ENCODE peak calls at places on chromosome 15, in eight cellular contexts. C is psoas muscle, P is neural progenitor cell, R is AG04450, N is heart left ventricle, Y is iPS DF 6.9, H is substantia nigra, M is uterus. L is an unnamed sample.

GRCh38 chr15:89132611-89133242 is 44.5 kb downstream of the ABHD2 start:
- DNase-seq in C (no peak), P (no peak), R (no peak), N (peak), Y (no peak), H (no peak), M (peak), L (no peak)

GRCh38 chr15:73369073-73369694 is 426 bp upstream of the HCN4 start:
- DNase-seq in C (no peak), P (peak), R (no peak), N (no peak), Y (no peak), H (no peak), M (no peak), L (no peak)

GRCh38 chr15:101501703-101502373 is 12.3 kb upstream of the PCSK6 start:
- DNase-seq in C (peak), P (peak), R (no peak), N (no peak), Y (peak), H (peak), M (no peak), L (peak)

GRCh38 chr15:60520825-60521368 is 42.0 kb upstream of the ICE2 start:
- DNase-seq in C (peak), P (peak), R (peak), N (peak), Y (peak), H (no peak), M (peak), L (peak)

GRCh38 chr15:52171386-52171785 is 19.8 kb downstream of the GNB5 start:
- DNase-seq in C (no peak), P (no peak), R (no peak), N (no peak), Y (no peak), H (no peak), M (no peak), L (no peak)

GRCh38 chr15:89389841-89390603 is 55.4 kb upstream of the POLG start:
- DNase-seq in C (no peak), P (peak), R (no peak), N (no peak), Y (no peak), H (no peak), M (no peak), L (no peak)

GRCh38 chr15:61871926-61872522 is 188.2 kb downstream of the VPS13C start:
- DNase-seq in C (no peak), P (peak), R (no peak), N (no peak), Y (no peak), H (no peak), M (no peak), L (no peak)

GRCh38 chr15:59501531-59502113 is 63.6 kb downstream of the FAM81A start:
- DNase-seq in C (no peak), P (peak), R (no peak), N (no peak), Y (peak), H (no peak), M (no peak), L (no peak)

GRCh38 chr15:34708422-34708821 is 46.4 kb downstream of the GJD2 start:
- DNase-seq in C (no peak), P (peak), R (peak), N (no peak), Y (no peak), H (no peak), M (no peak), L (no peak)

GRCh38 chr15:72532991-72533601 is 59.0 kb downstream of the ARIH1 start:
- DNase-seq in C (no peak), P (peak), R (no peak), N (no peak), Y (no peak), H (no peak), M (no peak), L (no peak)

GRCh38 chr15:80501453-80501852 is 97.3 kb downstream of the ARNT2 start:
- DNase-seq in C (no peak), P (no peak), R (no peak), N (no peak), Y (no peak), H (no peak), M (no peak), L (no peak)

GRCh38 chr15:95076381-95076780 is 845.0 kb downstream of the MCTP2 start:
- DNase-seq in C (no peak), P (no peak), R (no peak), N (no peak), Y (no peak), H (no peak), M (no peak), L (no peak)

GRCh38 chr15:93929375-93930094 is 301.8 kb upstream of the MCTP2 start:
- DNase-seq in C (peak), P (peak), R (peak), N (peak), Y (no peak), H (no peak), M (peak), L (no peak)

GRCh38 chr15:51801391-51801835 is 28.0 kb upstream of the TMOD3 start:
- DNase-seq in C (peak), P (peak), R (no peak), N (peak), Y (peak), H (no peak), M (no peak), L (no peak)

GRCh38 chr15:38252481-38253311 is at the start of gene SPRED1:
- DNase-seq in C (peak), P (peak), R (no peak), N (peak), Y (no peak), H (peak), M (peak), L (peak)

GRCh38 chr15:65254237-65254820 is 32.4 kb downstream of the PARP16 start:
- DNase-seq in C (no peak), P (peak), R (no peak), N (no peak), Y (no peak), H (no peak), M (no peak), L (no peak)

GRCh38 chr15:25803541-25803940 is 59.6 kb downstream of the ATP10A start:
- DNase-seq in C (no peak), P (no peak), R (no peak), N (no peak), Y (no peak), H (no peak), M (no peak), L (no peak)

GRCh38 chr15:77546050-77546501 is 86.6 kb downstream of the LINGO1 start:
- DNase-seq in C (no peak), P (no peak), R (peak), N (no peak), Y (no peak), H (no peak), M (no peak), L (no peak)

GRCh38 chr15:85741662-85742061 is 53.1 kb downstream of the KLHL25 start:
- DNase-seq in C (no peak), P (no peak), R (no peak), N (no peak), Y (no peak), H (no peak), M (peak), L (no peak)

GRCh38 chr15:39745415-39745814 is 37.2 kb downstream of the FSIP1 start:
- DNase-seq in C (no peak), P (no peak), R (no peak), N (no peak), Y (no peak), H (no peak), M (no peak), L (no peak)

GRCh38 chr15:74630284-74631086 is 14.8 kb downstream of the CLK3 start:
- DNase-seq in C (no peak), P (no peak), R (no peak), N (no peak), Y (no peak), H (no peak), M (no peak), L (no peak)

GRCh38 chr15:35667908-35668307 is 121.9 kb upstream of the DPH6 start:
- DNase-seq in C (no peak), P (no peak), R (no peak), N (no peak), Y (no peak), H (no peak), M (no peak), L (no peak)

GRCh38 chr15:92843326-92843725 is 56.8 kb upstream of the CHD2 start:
- DNase-seq in C (no peak), P (no peak), R (no peak), N (no peak), Y (no peak), H (no peak), M (no peak), L (no peak)
- H3K27ac ChIP-seq in C (no peak), P (no peak), R (no peak), N (no peak), Y (no peak), H (no peak), M (no peak), L (no peak)

GRCh38 chr15:83846847-83847246 is 192.9 kb downstream of the ADAMTSL3 start:
- DNase-seq in C (no peak), P (no peak), R (peak), N (no peak), Y (no peak), H (no peak), M (peak), L (no peak)
- H3K27ac ChIP-seq in C (no peak), P (no peak), R (peak), N (peak), Y (no peak), H (no peak), M (no peak), L (no peak)

DNA sequence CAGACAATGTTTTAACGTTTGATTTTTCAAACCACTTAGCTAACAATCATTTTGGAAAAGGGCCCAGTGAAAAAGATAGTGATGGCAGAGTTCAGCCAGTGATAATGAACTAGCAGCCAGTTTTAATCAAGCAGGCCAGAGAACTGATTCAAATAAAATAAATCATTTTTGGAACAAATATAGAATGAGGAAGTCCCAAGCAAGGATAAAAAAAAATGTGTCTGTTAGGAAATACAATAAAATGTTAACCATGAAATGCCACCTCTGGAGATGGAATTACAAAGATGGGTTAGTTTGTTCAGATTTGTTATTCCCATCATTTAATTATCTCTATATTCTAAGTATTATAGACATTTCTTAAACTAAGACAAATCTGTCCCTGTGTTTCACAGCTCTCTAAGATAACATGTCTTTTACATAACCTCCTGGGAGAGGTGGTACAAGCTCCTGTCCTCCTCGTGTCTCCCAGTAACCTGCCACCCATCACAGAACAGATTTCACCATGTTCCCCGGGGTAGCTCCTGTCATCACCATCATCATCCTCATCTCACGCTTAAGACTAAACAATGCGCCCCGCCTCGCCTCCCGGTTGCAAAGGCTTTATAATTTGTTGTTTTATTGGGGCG is 1.0 kb downstream of the HERC1 start:
- DNase-seq in C (no peak), P (no peak), R (no peak), N (no peak), Y (no peak), H (no peak), M (no peak), L (no peak)
- H3K27ac ChIP-seq in C (peak), P (peak), R (no peak), N (peak), Y (no peak), H (no peak), M (peak), L (peak)

DNA sequence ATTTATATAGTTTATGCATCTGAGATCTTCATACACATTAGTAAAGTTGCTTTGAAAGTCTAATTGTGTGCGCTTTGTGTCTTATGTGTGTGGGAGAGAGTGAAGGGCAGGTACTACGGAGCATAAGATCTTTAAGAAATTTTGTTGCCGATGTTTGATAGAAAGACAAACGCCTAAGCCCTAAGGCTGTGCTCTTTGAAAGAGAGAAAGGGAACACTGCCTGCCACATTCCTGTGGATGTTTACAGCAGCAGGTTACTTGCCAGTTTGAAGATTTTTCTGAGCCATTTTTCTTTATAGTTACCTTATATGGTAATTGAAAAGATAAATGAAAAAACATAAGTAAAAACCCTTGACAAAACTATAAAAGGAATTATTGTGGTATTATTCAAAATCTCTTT is 17.0 kb downstream of the DTWD1 start:
- DNase-seq in C (no peak), P (peak), R (no peak), N (no peak), Y (no peak), H (no peak), M (no peak), L (no peak)
- H3K27ac ChIP-seq in C (no peak), P (no peak), R (no peak), N (no peak), Y (no peak), H (no peak), M (peak), L (no peak)

GRCh38 chr15:81567924-81568323 is 193.9 kb upstream of the TMC3 start:
- DNase-seq in C (no peak), P (peak), R (no peak), N (no peak), Y (no peak), H (no peak), M (no peak), L (no peak)
- H3K27ac ChIP-seq in C (no peak), P (no peak), R (no peak), N (no peak), Y (no peak), H (no peak), M (no peak), L (no peak)

DNA sequence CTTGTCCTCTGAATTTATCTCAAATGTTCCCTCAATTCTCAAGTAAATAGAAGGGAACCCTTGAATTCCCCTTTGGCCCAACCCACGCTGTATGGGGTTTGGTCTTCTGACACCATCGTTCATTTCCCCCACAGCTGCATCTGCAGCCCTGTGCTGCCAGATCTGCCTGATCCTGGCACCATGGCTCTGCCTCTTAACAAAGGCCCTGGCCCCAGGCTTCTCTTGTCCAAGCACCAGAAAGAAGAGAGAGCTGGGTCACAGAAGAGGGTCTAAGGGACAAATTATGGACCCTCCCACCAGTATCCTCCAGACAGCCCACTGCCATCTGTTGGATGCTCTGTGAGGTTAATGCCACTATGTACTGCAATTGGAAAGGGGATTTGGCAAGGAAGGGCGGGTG is 1.8 kb downstream of the MAP1A start:
- DNase-seq in C (no peak), P (no peak), R (no peak), N (no peak), Y (no peak), H (peak), M (no peak), L (no peak)
- H3K27ac ChIP-seq in C (no peak), P (no peak), R (no peak), N (no peak), Y (no peak), H (peak), M (no peak), L (peak)

DNA sequence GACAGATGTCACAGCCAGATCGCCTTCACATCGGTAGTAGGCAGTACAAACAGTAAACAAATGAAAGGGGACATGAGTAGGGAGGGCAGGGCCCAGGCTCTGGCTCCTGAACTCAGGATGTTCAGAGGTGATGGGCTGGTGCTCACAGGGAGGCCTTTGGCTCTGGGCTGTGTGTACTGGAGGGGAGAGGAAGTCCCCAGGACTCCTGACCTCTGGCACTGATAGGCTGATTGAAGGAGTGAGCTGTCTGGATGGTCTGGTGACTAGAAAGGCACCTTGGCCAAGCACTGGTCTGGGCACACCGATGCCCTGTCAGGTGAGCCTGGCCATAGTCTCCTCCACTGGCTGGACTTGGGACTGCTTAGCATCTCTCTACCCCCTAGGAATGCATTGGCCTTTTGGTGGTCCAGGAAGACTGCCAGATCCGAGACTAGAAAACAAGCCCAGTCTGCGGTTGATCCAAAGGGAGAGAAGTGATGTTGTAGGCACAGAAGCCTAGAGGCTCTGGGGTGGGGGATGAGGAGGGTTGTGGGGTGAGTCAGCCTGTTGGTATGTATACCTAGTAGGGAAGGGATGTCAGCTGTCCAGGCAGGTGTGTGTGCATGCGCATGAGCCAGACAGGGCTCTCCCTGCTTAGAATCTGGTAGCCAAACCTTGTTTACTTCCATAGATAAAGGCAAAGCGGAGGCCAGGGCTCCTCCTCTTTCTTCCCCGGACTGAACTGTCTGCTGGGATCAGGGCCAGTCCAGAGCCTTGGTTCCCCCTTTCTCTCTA is 1.9 kb downstream of the SPINT1 start:
- DNase-seq in C (no peak), P (no peak), R (no peak), N (no peak), Y (no peak), H (no peak), M (no peak), L (no peak)
- H3K27ac ChIP-seq in C (no peak), P (no peak), R (no peak), N (no peak), Y (no peak), H (no peak), M (no peak), L (no peak)

GRCh38 chr15:41881086-41881485 is 12.8 kb downstream of the SPTBN5 start:
- DNase-seq in C (no peak), P (no peak), R (no peak), N (no peak), Y (no peak), H (no peak), M (no peak), L (no peak)

GRCh38 chr15:41880156-41880877 is 13.5 kb downstream of the SPTBN5 start:
- DNase-seq in C (no peak), P (no peak), R (no peak), N (no peak), Y (no peak), H (no peak), M (no peak), L (no peak)

GRCh38 chr15:41882689-41883483 is 11.0 kb downstream of the SPTBN5 start:
- DNase-seq in C (no peak), P (no peak), R (no peak), N (no peak), Y (no peak), H (no peak), M (no peak), L (no peak)

GRCh38 chr15:41881925-41882688 is 11.7 kb downstream of the SPTBN5 start:
- DNase-seq in C (no peak), P (peak), R (no peak), N (peak), Y (no peak), H (no peak), M (no peak), L (no peak)

GRCh38 chr15:41881550-41881924 is 12.3 kb downstream of the SPTBN5 start:
- DNase-seq in C (no peak), P (no peak), R (no peak), N (no peak), Y (no peak), H (no peak), M (no peak), L (no peak)
- H3K27ac ChIP-seq in C (no peak), P (no peak), R (no peak), N (peak), Y (no peak), H (no peak), M (no peak), L (no peak)